ENCODE peak calls at places on chromosomes 4 and X, in four cellular contexts. C is C1 segment of cervical spinal cord, G is AG04449, D is NCI-H774. A is an unnamed sample.

GRCh38 chrX:56029188-56029587 is 203.0 kb upstream of the KLF8 start:
- DNase-seq in C (no peak), G (no peak), D (no peak), A (no peak)

GRCh38 chr4:125317526-125317880 is 2.7 kb downstream of the FAT4 start:
- DNase-seq in C (peak), G (no peak), D (no peak), A (no peak)

GRCh38 chr4:187309456-187309855 is 585.8 kb upstream of the FAT1 start:
- DNase-seq in C (no peak), G (no peak), D (no peak), A (peak)

GRCh38 chrX:105658136-105658535 is 164.2 kb upstream of the NRK start:
- DNase-seq in C (no peak), G (no peak), D (no peak), A (no peak)

GRCh38 chr4:2250764-2251072 is 8.8 kb upstream of the HAUS3 start:
- DNase-seq in C (no peak), G (no peak), D (no peak), A (no peak)

GRCh38 chrX:43940811-43941210 is 32.4 kb downstream of the NDP start:
- DNase-seq in C (no peak), G (no peak), D (no peak), A (no peak)

GRCh38 chrX:54633641-54634040 is 103.6 kb downstream of the GNL3L start:
- DNase-seq in C (no peak), G (peak), D (no peak), A (no peak)

GRCh38 chrX:154542723-154543424 is 3.8 kb downstream of the G6PD start:
- DNase-seq in C (peak), G (no peak), D (no peak), A (no peak)

GRCh38 chrX:105134273-105134672 is 86.2 kb downstream of the TEX13A start:
- DNase-seq in C (no peak), G (no peak), D (no peak), A (no peak)

GRCh38 chr4:38306482-38307071 is 346.4 kb downstream of the PTTG2 start:
- DNase-seq in C (no peak), G (no peak), D (no peak), A (no peak)

GRCh38 chrX:6694977-6695376 is 160.1 kb upstream of the VCX3A start:
- DNase-seq in C (no peak), G (no peak), D (no peak), A (no peak)

GRCh38 chr4:131006388-131006787 is 1910.4 kb downstream of the C4orf33 start:
- DNase-seq in C (no peak), G (no peak), D (no peak), A (no peak)

GRCh38 chr4:113469023-113469390 is 292.5 kb downstream of the CAMK2D start:
- DNase-seq in C (no peak), G (no peak), D (no peak), A (no peak)

GRCh38 chrX:136528645-136529315 is 3.2 kb upstream of the VGLL1 start:
- DNase-seq in C (no peak), G (no peak), D (peak), A (no peak)

GRCh38 chrX:123223859-123224258 is 39.8 kb downstream of the GRIA3 start:
- DNase-seq in C (no peak), G (no peak), D (no peak), A (no peak)

GRCh38 chr4:143531368-143531767 is 17.9 kb downstream of the SMARCA5 start:
- DNase-seq in C (no peak), G (no peak), D (no peak), A (no peak)

GRCh38 chrX:15522464-15522863 is 21.9 kb downstream of the BMX start:
- DNase-seq in C (no peak), G (no peak), D (no peak), A (no peak)

GRCh38 chr4:123478859-123479345 is 82.3 kb downstream of the SPRY1 start:
- DNase-seq in C (no peak), G (peak), D (no peak), A (peak)

GRCh38 chrX:138986866-138987265 is 275.3 kb upstream of the FGF13 start:
- DNase-seq in C (no peak), G (no peak), D (no peak), A (no peak)

GRCh38 chrX:83771664-83772063 is 89.3 kb upstream of the CYLC1 start:
- DNase-seq in C (no peak), G (no peak), D (no peak), A (no peak)

GRCh38 chr4:7365472-7366179 is 69.1 kb downstream of the PSAPL1 start:
- DNase-seq in C (peak), G (no peak), D (peak), A (no peak)

A was measured in AG09309.